ENCODE peak calls at places on chromosomes 3 and 15, in six cellular contexts. S, B, J, E, P and U are unnamed samples.

GRCh38 chr3:14814473-14814872 is 4.3 kb upstream of the FGD5 start:
- DNase-seq in S (no peak), P (no peak), J (no peak), E (no peak), B (no peak), U (no peak)

GRCh38 chr3:77159182-77159581 is 119.3 kb downstream of the ROBO2 start:
- DNase-seq in B (no peak), S (no peak), P (no peak), J (no peak), E (peak), U (no peak)

GRCh38 chr3:150370129-150370602 is 37.9 kb upstream of the TSC22D2 start:
- DNase-seq in P (no peak), S (peak), E (peak), J (peak), B (peak), U (peak)

GRCh38 chr3:58151637-58152036 is 59.1 kb downstream of the DNASE1L3 start:
- DNase-seq in B (no peak), S (no peak), J (no peak), P (no peak), E (no peak), U (no peak)

GRCh38 chr15:80479191-80479590 is 75.0 kb downstream of the ARNT2 start:
- DNase-seq in P (no peak), S (no peak), J (no peak), E (no peak), B (no peak), U (no peak)

GRCh38 chr15:74620636-74621545 is 5.3 kb downstream of the CLK3 start:
- DNase-seq in E (peak), P (peak), B (peak), J (peak), S (peak), U (peak)

GRCh38 chr3:103918336-103918735 is 1448.4 kb upstream of the ALCAM start:
- DNase-seq in E (no peak), B (no peak), J (no peak), P (no peak), S (no peak), U (no peak)

GRCh38 chr3:151407928-151408327 is 23.4 kb upstream of the P2RY12 start:
- DNase-seq in J (no peak), P (no peak), B (no peak), E (no peak), S (no peak), U (no peak)

GRCh38 chr3:4720316-4721075 is 227.3 kb downstream of the ITPR1 start:
- DNase-seq in J (peak), P (peak), B (peak), E (peak), S (no peak), U (peak)

GRCh38 chr15:71066983-71067382 is 48.3 kb upstream of the THSD4 start:
- DNase-seq in P (no peak), E (no peak), J (no peak), B (peak), S (no peak), U (no peak)

GRCh38 chr15:41796457-41796856 is 22.2 kb downstream of the MAPKBP1 start:
- DNase-seq in B (peak), P (no peak), E (no peak), S (no peak), J (no peak), U (peak)

GRCh38 chr3:77142636-77143035 is 102.7 kb downstream of the ROBO2 start:
- DNase-seq in J (no peak), E (no peak), S (no peak), P (no peak), B (no peak), U (no peak)

GRCh38 chr3:22175899-22176298 is 424.9 kb upstream of the ZNF385D start:
- DNase-seq in B (no peak), S (no peak), E (no peak), J (no peak), P (no peak), U (no peak)

GRCh38 chr3:193743702-193744047 is 150.7 kb downstream of the OPA1 start:
- DNase-seq in B (no peak), J (no peak), P (no peak), E (no peak), S (no peak), U (no peak)

GRCh38 chr3:23865595-23866396 is 51.0 kb downstream of the NKIRAS1 start:
- DNase-seq in B (peak), S (peak), E (peak), P (no peak), J (peak), U (no peak)

GRCh38 chr3:163838769-163839168 is 1239.5 kb downstream of the SI start:
- DNase-seq in B (no peak), P (no peak), S (no peak), E (no peak), J (peak), U (no peak)

GRCh38 chr3:18446067-18446793 is 21.1 kb upstream of the SATB1 start:
- DNase-seq in B (no peak), E (no peak), P (no peak), J (no peak), S (no peak), U (no peak)

GRCh38 chr3:18442743-18443669 is 17.9 kb upstream of the SATB1 start:
- DNase-seq in B (no peak), S (no peak), E (no peak), P (no peak), J (no peak), U (no peak)

GRCh38 chr3:18443670-18444596 is 18.8 kb upstream of the SATB1 start:
- DNase-seq in S (no peak), J (peak), P (peak), B (no peak), E (no peak), U (no peak)

GRCh38 chr3:18445421-18446066 is 20.4 kb upstream of the SATB1 start:
- DNase-seq in S (no peak), J (no peak), E (no peak), P (no peak), B (no peak), U (no peak)

GRCh38 chr3:18444597-18445420 is 19.7 kb upstream of the SATB1 start:
- DNase-seq in S (peak), P (peak), J (peak), B (peak), E (peak), U (peak)
- H2AFZ ChIP-seq in S (peak), P (peak), J (no peak), B (peak), E (no peak), U (peak)

DNA sequence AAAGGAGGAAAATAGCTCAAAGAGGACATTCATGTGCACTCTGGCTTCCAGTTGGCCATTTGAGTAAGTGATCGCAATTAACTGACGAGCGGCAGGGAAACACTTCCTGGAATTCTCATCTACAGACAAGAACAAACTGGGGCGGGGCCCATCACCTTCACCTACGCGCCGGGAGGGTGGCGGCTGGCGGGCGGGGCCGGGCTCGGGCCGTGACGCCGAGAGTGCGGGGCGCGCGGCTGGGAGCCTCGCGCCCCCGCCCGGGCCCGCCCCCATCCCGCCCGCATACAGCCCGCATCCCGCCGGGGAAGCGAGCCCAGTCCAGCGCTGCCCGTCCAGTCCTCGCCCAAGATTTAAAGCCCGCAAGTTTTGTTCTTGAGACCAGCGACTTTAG is at the start of gene B3GNT5:
- DNase-seq in P (no peak), J (peak), S (no peak), E (no peak), B (no peak), U (peak)
- H3K23ac ChIP-seq in P (no peak), J (no peak), S (peak), E (peak), B (peak), U (peak)

GRCh38 chr15:67019886-67020520 is 45.4 kb upstream of the SMAD3 start:
- DNase-seq in E (no peak), S (no peak), B (no peak), J (no peak), P (peak), U (no peak)
- H3K27ac ChIP-seq in E (no peak), S (no peak), B (no peak), J (no peak), P (no peak), U (no peak)

DNA sequence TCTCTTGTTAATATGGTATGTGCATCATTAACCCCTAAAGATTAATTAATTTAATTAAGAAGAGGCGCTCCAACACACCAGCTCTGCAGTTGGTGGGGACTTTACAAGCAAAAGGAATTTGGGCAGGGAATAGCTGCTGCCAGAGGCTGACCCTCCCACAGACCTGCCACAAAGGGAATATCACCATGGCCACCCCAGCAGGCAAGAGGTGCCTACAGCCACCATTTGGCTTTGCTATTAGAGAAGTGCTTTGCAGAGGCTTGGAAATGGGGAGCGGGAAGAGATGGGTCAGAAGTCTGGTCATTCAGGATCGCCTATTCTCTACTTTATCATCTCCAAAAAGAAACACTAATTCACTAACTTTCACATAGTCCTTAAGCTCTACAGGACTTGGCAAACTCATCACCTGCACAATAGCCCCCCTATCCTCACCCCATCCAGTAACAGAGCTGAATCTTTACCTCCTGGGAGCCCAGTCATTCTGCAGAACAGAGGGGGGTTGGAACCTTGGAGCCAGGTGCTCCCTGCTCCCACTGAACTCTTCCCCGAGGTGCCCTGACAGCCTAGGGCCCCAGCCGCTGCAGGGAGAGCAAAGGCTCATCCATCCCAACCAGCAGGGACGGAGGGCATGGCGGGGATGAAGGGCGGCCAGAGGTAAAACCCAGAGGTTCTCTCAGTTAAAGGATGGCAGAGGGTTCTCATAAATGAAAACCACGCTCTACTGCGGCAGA is 29.7 kb downstream of the LRIG1 start:
- DNase-seq in S (no peak), B (no peak), E (no peak), P (no peak), J (no peak), U (no peak)
- H2AFZ ChIP-seq in S (no peak), B (no peak), E (no peak), P (no peak), J (no peak), U (no peak)

DNA sequence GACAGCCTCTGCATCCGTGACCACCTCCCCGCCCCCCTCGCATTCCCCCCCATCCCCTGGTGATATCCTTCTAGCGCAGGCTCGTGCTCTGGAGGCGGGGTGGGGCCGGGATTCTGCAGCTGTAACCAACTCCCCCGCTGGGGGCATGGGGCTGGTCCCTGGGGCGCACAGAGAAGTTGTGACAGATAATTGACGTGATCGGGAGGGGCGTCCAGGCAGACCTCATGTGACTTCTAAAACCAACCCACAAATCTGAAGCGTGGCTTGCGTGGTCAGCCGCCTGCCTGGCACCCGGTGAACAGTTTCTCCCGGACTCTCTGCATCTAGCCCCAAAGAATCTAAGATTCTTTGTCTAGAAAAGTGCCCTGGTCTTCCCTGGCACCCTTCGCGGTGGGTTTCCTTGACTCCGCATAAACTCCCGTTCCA is 100.6 kb upstream of the IGF1R start:
- DNase-seq in P (peak), S (no peak), J (peak), B (no peak), E (peak), U (no peak)
- H3K23ac ChIP-seq in P (no peak), S (no peak), J (no peak), B (peak), E (no peak), U (no peak)